ENCODE peak calls at places on chromosomes 12 and 14, in seven cellular contexts. Z is GM13976; X is stimulated activated CD8-positive, alpha-beta memory T cell treated with anti-CD3 and anti-CD28 coated beads, Interleukin-7, amount 100 ng/mL, for 4 hours; C is glutamatergic neuron; V is GDM1; T is nephron progenitor cell; D is hippocampal formation. F is an unnamed sample.
A peak's percentile ranks its signal among the peaks of the same experiment; 100 is the strongest.

GRCh38 chr12:121974026-121974985 is 47.4 kb upstream of the BCL7A start:
- DNase-seq in Z (no peak), X (no peak), C (no peak), V (no peak), T (no peak), D (no peak), F (no peak)

GRCh38 chr14:97456958-97457357 is 659.8 kb downstream of the VRK1 start:
- DNase-seq in Z (no peak), X (peak; percentile 70), C (no peak), V (no peak), T (no peak), D (no peak), F (no peak)

GRCh38 chr12:47905313-47905730 is 528 bp upstream of the VDR start:
- DNase-seq in Z (peak; percentile 69), X (no peak), C (peak; percentile 34), V (no peak), T (peak; percentile 51), D (no peak), F (no peak)

GRCh38 chr12:53052419-53053222 is 2.8 kb downstream of the TNS2 start:
- DNase-seq in Z (no peak), X (no peak), C (no peak), V (no peak), T (no peak), D (peak; percentile 89), F (peak; percentile 80)

GRCh38 chr14:23827100-23827892 is 126.3 kb upstream of the DHRS4 start:
- DNase-seq in Z (no peak), X (no peak), C (no peak), V (no peak), T (no peak), D (no peak), F (no peak)

GRCh38 chr14:54651649-54652048 is 84.7 kb downstream of the SAMD4A start:
- DNase-seq in Z (no peak), X (no peak), C (no peak), V (no peak), T (no peak), D (no peak), F (no peak)

GRCh38 chr14:99532310-99532709 is 51.1 kb downstream of the CCNK start:
- DNase-seq in Z (no peak), X (no peak), C (no peak), V (no peak), T (no peak), D (no peak), F (no peak)

GRCh38 chr14:35558680-35559079 is 24.7 kb downstream of the INSM2 start:
- DNase-seq in Z (no peak), X (no peak), C (no peak), V (no peak), T (no peak), D (peak; percentile 12), F (no peak)

GRCh38 chr12:109329710-109330109 is 18.0 kb upstream of the MYO1H start:
- DNase-seq in Z (no peak), X (no peak), C (no peak), V (no peak), T (no peak), D (no peak), F (no peak)

GRCh38 chr12:5582541-5582940 is 150.6 kb downstream of the NTF3 start:
- DNase-seq in Z (no peak), X (no peak), C (no peak), V (no peak), T (no peak), D (no peak), F (no peak)

GRCh38 chr12:23729354-23729753 is 220.1 kb downstream of the SOX5 start:
- DNase-seq in Z (no peak), X (no peak), C (no peak), V (no peak), T (no peak), D (no peak), F (peak; percentile 8)

GRCh38 chr12:25014961-25015360 is 66.1 kb upstream of the BCAT1 start:
- DNase-seq in Z (no peak), X (no peak), C (no peak), V (no peak), T (no peak), D (no peak), F (no peak)

GRCh38 chr14:104423715-104424405 is 155.7 kb upstream of the C14orf180 start:
- DNase-seq in Z (peak; percentile 31), X (no peak), C (no peak), V (no peak), T (no peak), D (no peak), F (no peak)

GRCh38 chr12:68890701-68891113 is 42.3 kb downstream of the CPM start:
- DNase-seq in Z (no peak), X (no peak), C (no peak), V (no peak), T (no peak), D (no peak), F (no peak)